ENCODE peak calls at places on chromosomes 2 and 18, in six cellular contexts. C, E, N, W, B and Y are unnamed samples.

GRCh38 chr2:62884514-62884913 is 166.1 kb upstream of the OTX1 start:
- DNase-seq in E (no peak), W (no peak), N (no peak), C (no peak), B (no peak), Y (no peak)

GRCh38 chr2:120439637-120440384 is 93.9 kb downstream of the INHBB start:
- DNase-seq in B (no peak), N (no peak), E (no peak), W (no peak), C (no peak), Y (peak; percentile 40)

GRCh38 chr2:197131558-197131855 is 179.1 kb downstream of the ANKRD44 start:
- DNase-seq in E (no peak), B (no peak), W (no peak), N (no peak), C (no peak), Y (no peak)

GRCh38 chr2:209472386-209472832 is 48.6 kb downstream of the MAP2 start:
- DNase-seq in C (no peak), N (peak; percentile 40), W (no peak), E (no peak), B (no peak), Y (no peak)

GRCh38 chr18:44950685-44951195 is 270.1 kb downstream of the SETBP1 start:
- DNase-seq in W (no peak), N (no peak), C (no peak), E (no peak), B (no peak), Y (no peak)

GRCh38 chr2:126913881-126914495 is 15.3 kb downstream of the TEX51 start:
- DNase-seq in E (peak; percentile 46), B (no peak), C (no peak), N (no peak), W (no peak), Y (no peak)

GRCh38 chr2:77008925-77009706 is 513.1 kb downstream of the LRRTM4 start:
- DNase-seq in B (no peak), W (no peak), E (no peak), C (no peak), N (no peak), Y (no peak)

GRCh38 chr2:133194068-133194655 is 374.1 kb downstream of the NCKAP5 start:
- DNase-seq in N (peak; percentile 20), W (no peak), E (no peak), C (no peak), B (no peak), Y (no peak)

GRCh38 chr2:160252278-160252887 is 52.3 kb upstream of the ITGB6 start:
- DNase-seq in N (peak; percentile 62), C (no peak), W (no peak), B (no peak), E (no peak), Y (no peak)

GRCh38 chr2:237594514-237594871 is 4.0 kb upstream of the RAB17 start:
- DNase-seq in B (no peak), E (no peak), N (no peak), C (no peak), W (no peak), Y (no peak)

GRCh38 chr2:196076778-196077568 is 8.3 kb upstream of the DNAH7 start:
- DNase-seq in E (no peak), N (no peak), B (no peak), C (no peak), W (no peak), Y (no peak)

GRCh38 chr2:230812041-230812440 is 52.7 kb upstream of the ITM2C start:
- DNase-seq in B (no peak), C (no peak), E (no peak), N (no peak), W (no peak), Y (no peak)

GRCh38 chr2:35548171-35548570 is 807.4 kb upstream of the CRIM1 start:
- DNase-seq in N (no peak), E (no peak), C (no peak), B (no peak), W (no peak), Y (no peak)

GRCh38 chr18:56252456-56252855 is 385.9 kb downstream of the TXNL1 start:
- DNase-seq in N (no peak), B (no peak), C (no peak), E (no peak), W (no peak), Y (no peak)

GRCh38 chr2:231452799-231453508 is 11.3 kb downstream of the NCL start:
- DNase-seq in E (no peak), C (no peak), N (peak; percentile 23), B (peak; percentile 31), W (no peak), Y (no peak)

GRCh38 chr18:3914833-3915598 is 465.0 kb downstream of the TGIF1 start:
- DNase-seq in C (no peak), B (no peak), W (no peak), E (no peak), N (no peak), Y (no peak)

GRCh38 chr2:56133931-56134629 is 49.7 kb upstream of the CCDC85A start:
- DNase-seq in W (no peak), C (no peak), B (no peak), E (no peak), N (no peak), Y (no peak)

GRCh38 chr2:5692561-5693287 is 540 bp downstream of the SOX11 start:
- DNase-seq in E (no peak), W (no peak), N (peak; percentile 10), B (no peak), C (no peak), Y (no peak)

GRCh38 chr2:45813003-45813601 is 161.6 kb downstream of the PRKCE start:
- DNase-seq in N (no peak), C (peak; percentile 40), B (peak; percentile 36), E (peak; percentile 77), W (no peak), Y (peak; percentile 48)

GRCh38 chr2:239326831-239327535 is 73.8 kb downstream of the HDAC4 start:
- DNase-seq in E (peak; percentile 68), N (no peak), B (peak; percentile 78), W (no peak), C (no peak), Y (peak; percentile 60)

GRCh38 chr2:119730598-119731278 is 29.0 kb upstream of the PTPN4 start:
- DNase-seq in B (no peak), W (no peak), C (no peak), N (no peak), E (no peak), Y (no peak)

DNA sequence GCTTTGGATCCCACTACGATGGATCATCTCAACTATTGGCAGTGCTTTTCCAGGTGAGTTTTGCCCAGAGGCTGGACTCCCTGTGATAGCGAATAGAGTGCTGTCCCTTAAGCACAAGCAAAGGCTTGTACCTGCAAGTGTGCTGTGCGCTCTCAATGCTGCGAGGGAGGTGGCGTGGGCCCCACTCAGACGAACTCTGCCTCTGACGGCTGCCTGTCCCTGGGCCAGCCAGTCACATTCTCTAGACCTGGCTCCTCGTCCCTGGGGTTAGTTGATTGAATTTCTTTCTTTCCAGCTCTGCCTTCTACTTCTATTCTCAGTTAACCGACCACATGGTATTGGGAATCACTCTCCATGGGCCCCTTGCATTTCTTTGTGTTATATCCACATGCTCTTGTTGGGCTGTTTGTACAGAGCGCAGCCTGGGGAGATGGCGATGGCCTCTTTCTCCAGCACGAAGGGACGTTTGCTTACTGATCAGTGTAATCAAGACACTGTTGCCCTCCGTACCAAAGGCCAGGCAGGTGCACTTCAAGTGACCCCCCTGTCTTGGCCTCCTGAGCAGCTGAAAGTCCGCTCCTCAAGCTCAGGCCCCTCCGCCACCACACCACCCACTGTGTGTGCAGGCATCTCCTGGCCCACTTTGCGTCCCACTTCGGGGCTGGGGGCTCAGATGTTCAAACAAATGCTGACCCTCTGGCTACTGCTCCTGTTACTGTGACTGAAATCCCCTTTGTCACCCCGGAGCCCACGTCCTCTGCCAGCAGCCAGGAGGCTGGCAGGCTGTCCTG is 151.3 kb downstream of the ZNF236 start:
- DNase-seq in B (no peak), E (no peak), C (no peak), N (no peak), W (no peak), Y (no peak)
- TF ChIP-seq POLR2A in B (no peak), E (no peak), C (no peak), N (no peak), W (no peak), Y (no peak)

GRCh38 chr2:74884866-74885265 is 50.9 kb downstream of the HK2 start:
- DNase-seq in B (no peak), C (no peak), W (no peak), N (no peak), E (no peak), Y (no peak)

GRCh38 chr2:74886811-74887210 is 52.9 kb downstream of the HK2 start:
- DNase-seq in C (no peak), E (no peak), B (no peak), N (peak; percentile 35), W (no peak), Y (no peak)

GRCh38 chr2:74887961-74888670 is 54.2 kb downstream of the HK2 start:
- DNase-seq in N (peak; percentile 15), E (no peak), B (no peak), C (no peak), W (no peak), Y (no peak)

GRCh38 chr2:74887445-74887951 is 53.6 kb downstream of the HK2 start:
- DNase-seq in E (no peak), N (no peak), B (no peak), C (no peak), W (no peak), Y (no peak)

DNA sequence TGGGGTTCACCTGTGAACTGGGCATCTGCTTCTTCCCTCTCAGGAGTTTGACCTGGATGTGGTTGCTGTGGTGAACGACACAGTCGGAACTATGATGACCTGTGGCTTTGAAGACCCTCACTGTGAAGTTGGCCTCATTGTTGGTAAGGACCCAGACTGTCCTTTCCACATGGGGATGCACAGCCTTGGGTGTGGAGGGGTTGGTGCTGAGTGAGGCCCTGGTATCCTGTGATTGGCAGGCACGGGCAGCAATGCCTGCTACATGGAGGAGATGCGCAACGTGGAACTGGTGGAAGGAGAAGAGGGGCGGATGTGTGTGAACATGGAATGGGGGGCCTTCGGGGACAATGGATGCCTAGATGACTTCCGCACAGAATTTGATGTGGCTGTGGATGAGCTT is 52.3 kb downstream of the HK2 start:
- DNase-seq in C (no peak), N (no peak), B (no peak), E (no peak), W (no peak), Y (no peak)
- H3K4me1 ChIP-seq in C (no peaks in the 10 kb centered on the region), N (peaks cover 11% of the 10 kb centered on the region), B (no peaks in the 10 kb centered on the region), E (no peaks in the 10 kb centered on the region), W (no peaks in the 10 kb centered on the region), Y (no peaks in the 10 kb centered on the region)

DNA sequence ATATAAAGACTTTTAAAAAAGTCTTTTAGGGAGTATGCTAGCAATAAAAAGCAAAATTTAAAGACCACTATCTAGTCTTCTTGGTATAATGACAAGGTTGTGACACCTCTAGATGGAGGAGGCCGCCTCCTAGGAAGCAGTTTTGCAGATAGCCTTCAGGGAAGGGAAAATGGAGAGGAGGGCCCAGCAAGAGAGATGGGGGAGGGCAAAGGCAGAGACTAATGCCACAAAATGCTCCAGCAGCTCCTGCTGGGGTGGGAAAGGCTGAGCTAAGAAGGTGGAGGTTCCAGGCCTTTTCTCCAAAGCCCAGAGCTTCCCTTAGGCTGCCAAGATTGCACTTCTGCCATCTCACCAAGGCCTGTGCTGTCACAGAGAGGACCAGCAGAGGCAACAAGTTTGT is 153.9 kb upstream of the THSD7B start:
- DNase-seq in W (no peak), B (no peak), C (no peak), N (no peak), E (no peak), Y (no peak)
- TF ChIP-seq POLR2A in W (no peak), B (no peak), C (no peak), N (no peak), E (no peak), Y (no peak)

GRCh38 chr2:163729874-163730273 is 5.9 kb downstream of the FIGN start:
- DNase-seq in B (no peak), N (no peak), E (no peak), W (no peak), C (no peak), Y (no peak)
- H3K4me1 ChIP-seq in B (peaks cover 27% of the 10 kb centered on the region), N (peaks cover 30% of the 10 kb centered on the region), E (no peaks in the 10 kb centered on the region), W (no peaks in the 10 kb centered on the region), C (no peaks in the 10 kb centered on the region), Y (peaks cover 4% of the 10 kb centered on the region)